ENCODE peak calls at places on chromosomes 6 and 20, in five cellular contexts. A, F, T, M and L are unnamed samples.

GRCh38 chr6:152625213-152625612 is 11.9 kb downstream of the SYNE1 start:
- DNase-seq in A (no peak), F (no peak), T (no peak), M (no peak), L (no peak)

GRCh38 chr6:14804444-14805210 is 441.2 kb upstream of the JARID2 start:
- DNase-seq in A (no peak), F (peak), T (peak), M (peak), L (no peak)

GRCh38 chr6:42396720-42397119 is 55.0 kb downstream of the TRERF1 start:
- DNase-seq in A (no peak), F (no peak), T (no peak), M (no peak), L (no peak)

GRCh38 chr20:52056203-52057062 is 135.1 kb downstream of the ZFP64 start:
- DNase-seq in A (peak), F (no peak), T (no peak), M (no peak), L (no peak)

GRCh38 chr6:122953766-122954165 is 42.3 kb upstream of the CLVS2 start:
- DNase-seq in A (no peak), F (no peak), T (no peak), M (no peak), L (no peak)

GRCh38 chr20:13571662-13572061 is 67.1 kb downstream of the TASP1 start:
- DNase-seq in A (no peak), F (no peak), T (no peak), M (no peak), L (no peak)

GRCh38 chr6:96899019-96899418 is 1.3 kb upstream of the NDUFAF4 start:
- DNase-seq in A (peak), F (no peak), T (peak), M (peak), L (peak)

GRCh38 chr20:33667245-33668086 is 723 bp downstream of the ACTL10 start:
- DNase-seq in A (peak), F (no peak), T (peak), M (peak), L (peak)

GRCh38 chr6:506920-507523 is 115.5 kb downstream of the IRF4 start:
- DNase-seq in A (no peak), F (no peak), T (no peak), M (no peak), L (no peak)

GRCh38 chr6:1708820-1709612 is 99.3 kb downstream of the FOXC1 start:
- DNase-seq in A (no peak), F (no peak), T (no peak), M (peak), L (no peak)

GRCh38 chr6:5728726-5729434 is 277.8 kb downstream of the NRN1 start:
- DNase-seq in A (peak), F (no peak), T (no peak), M (no peak), L (no peak)

GRCh38 chr6:157194643-157195042 is 128.7 kb downstream of the TMEM242 start:
- DNase-seq in A (peak), F (no peak), T (no peak), M (no peak), L (peak)

GRCh38 chr20:10761232-10761631 is 87.4 kb upstream of the JAG1 start:
- DNase-seq in A (peak), F (no peak), T (no peak), M (no peak), L (no peak)

GRCh38 chr20:9280654-9281053 is 211.8 kb downstream of the PLCB4 start:
- DNase-seq in A (no peak), F (no peak), T (no peak), M (no peak), L (no peak)

GRCh38 chr6:152380351-152380767 is 256.8 kb downstream of the SYNE1 start:
- DNase-seq in A (peak), F (peak), T (no peak), M (no peak), L (no peak)

GRCh38 chr20:50436052-50436656 is 74.0 kb upstream of the PTPN1 start:
- DNase-seq in A (no peak), F (no peak), T (no peak), M (no peak), L (no peak)

GRCh38 chr6:166580076-166581050 is 6.1 kb downstream of the RAMACL start:
- DNase-seq in A (no peak), F (no peak), T (no peak), M (no peak), L (no peak)

GRCh38 chr20:21102691-21103311 is 3.4 kb downstream of the LINC00237 start:
- DNase-seq in A (no peak), F (peak), T (peak), M (no peak), L (no peak)

GRCh38 chr20:21901470-21902275 is 196.2 kb downstream of the PAX1 start:
- DNase-seq in A (peak), F (peak), T (peak), M (peak), L (peak)

GRCh38 chr6:42522021-42522420 is 41.8 kb upstream of the UBR2 start:
- DNase-seq in A (no peak), F (no peak), T (no peak), M (no peak), L (no peak)

GRCh38 chr20:25623225-25623735 is 534 bp downstream of the NANP start:
- DNase-seq in A (peak), F (peak), T (peak), M (peak), L (no peak)

GRCh38 chr6:139594333-139594965 is 220.0 kb upstream of the CITED2 start:
- DNase-seq in A (no peak), F (no peak), T (peak), M (no peak), L (no peak)

GRCh38 chr6:113490356-113490755 is 366.8 kb upstream of the MARCKS start:
- DNase-seq in A (peak), F (no peak), T (no peak), M (no peak), L (peak)

GRCh38 chr6:113488812-113489685 is 368.1 kb upstream of the MARCKS start:
- DNase-seq in A (no peak), F (no peak), T (no peak), M (no peak), L (no peak)

GRCh38 chr6:113489946-113490345 is 367.2 kb upstream of the MARCKS start:
- DNase-seq in A (no peak), F (no peak), T (no peak), M (no peak), L (no peak)

GRCh38 chr6:113486172-113486571 is 371.0 kb upstream of the MARCKS start:
- DNase-seq in A (no peak), F (no peak), T (no peak), M (no peak), L (no peak)

GRCh38 chr6:113488061-113488460 is 369.1 kb upstream of the MARCKS start:
- DNase-seq in A (no peak), F (no peak), T (no peak), M (no peak), L (no peak)
- TF ChIP-seq CTCF in A (no peak), F (peak), T (no peak), M (no peak), L (peak)

DNA sequence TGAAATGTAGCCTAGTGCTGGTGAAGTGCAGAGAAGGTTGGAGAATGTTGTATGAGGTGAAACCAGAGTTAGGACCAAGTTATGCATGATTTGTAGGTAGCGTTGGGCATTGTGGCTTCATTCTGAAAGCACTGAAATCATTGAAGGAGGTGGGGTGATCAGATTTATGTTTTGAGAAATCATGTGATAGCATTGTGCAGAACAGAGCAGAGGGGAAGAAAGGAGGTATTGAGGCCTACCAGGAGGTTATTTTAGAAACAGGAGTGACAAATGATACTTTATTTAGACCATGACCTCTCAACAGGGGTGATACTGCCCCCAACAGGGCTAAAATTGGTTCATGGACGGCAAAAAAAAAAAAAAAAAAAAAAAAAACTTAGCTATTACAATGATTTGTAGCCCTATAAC is 15.6 kb upstream of the HMGN3 start:
- DNase-seq in A (no peak), F (no peak), T (no peak), M (no peak), L (no peak)
- H3K4me3 ChIP-seq in A (no peak), F (no peak), T (no peak), M (no peak), L (no peak)

GRCh38 chr6:129980821-129981220 is 37.6 kb upstream of the L3MBTL3 start:
- DNase-seq in A (no peak), F (no peak), T (no peak), M (no peak), L (no peak)

GRCh38 chr6:129978148-129978916 is 40.0 kb upstream of the L3MBTL3 start:
- DNase-seq in A (no peak), F (no peak), T (no peak), M (no peak), L (no peak)

DNA sequence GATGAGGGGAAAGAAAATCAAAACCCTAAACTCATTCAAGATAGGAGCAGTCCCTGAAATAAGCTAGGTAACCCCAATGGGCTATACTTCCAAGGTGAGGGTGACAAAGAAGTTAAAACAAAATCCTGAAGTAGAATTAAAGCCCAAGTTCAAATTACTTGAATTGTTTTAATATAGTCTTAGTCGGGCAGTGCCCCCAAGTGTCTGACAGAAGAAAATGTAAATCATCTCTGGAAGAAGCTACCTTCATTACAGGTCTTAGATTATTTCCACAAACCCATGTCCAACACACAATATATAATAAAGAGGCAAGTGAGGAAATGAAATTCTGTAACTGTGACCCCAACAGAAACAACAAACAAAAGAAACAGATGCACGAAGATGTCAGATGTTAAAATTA is 36.8 kb upstream of the L3MBTL3 start:
- DNase-seq in A (peak), F (no peak), T (no peak), M (no peak), L (no peak)
- TF ChIP-seq CTCF in A (peak), F (no peak), T (no peak), M (no peak), L (peak)

GRCh38 chr6:121652726-121653623 is 217.5 kb downstream of the GJA1 start:
- DNase-seq in A (peak), F (no peak), T (no peak), M (peak), L (no peak)
- H3K4me3 ChIP-seq in A (no peak), F (no peak), T (no peak), M (no peak), L (no peak)